ENCODE peak calls at places on chromosomes 5 and 9, in five cellular contexts. R, P, V, W and I are unnamed samples.

GRCh38 chr9:627571-627970 is 213.9 kb upstream of the DMRT1 start:
- DNase-seq in R (no peak), P (no peak), V (peak), W (no peak), I (no peak)

GRCh38 chr5:157575096-157575872 is at the start of gene ADAM19:
- DNase-seq in R (no peak), P (no peak), V (peak), W (peak), I (no peak)

GRCh38 chr5:77636423-77637169 is 1.9 kb downstream of the OTP start:
- DNase-seq in R (no peak), P (no peak), V (no peak), W (no peak), I (no peak)

GRCh38 chr5:148785223-148785622 is 41.2 kb upstream of the ADRB2 start:
- DNase-seq in R (no peak), P (no peak), V (no peak), W (no peak), I (no peak)

GRCh38 chr9:13786131-13786530 is 506.6 kb upstream of the MPDZ start:
- DNase-seq in R (no peak), P (no peak), V (peak), W (peak), I (peak)

GRCh38 chr5:117188207-117188606 is 613.6 kb upstream of the SEMA6A start:
- DNase-seq in R (no peak), P (no peak), V (no peak), W (no peak), I (no peak)

GRCh38 chr9:126420148-126420547 is 93.5 kb downstream of the MVB12B start:
- DNase-seq in R (no peak), P (no peak), V (no peak), W (no peak), I (no peak)

GRCh38 chr9:116002624-116003023 is 151.0 kb upstream of the PAPPA start:
- DNase-seq in R (no peak), P (no peak), V (no peak), W (no peak), I (peak)

GRCh38 chr9:4507306-4507705 is 17.0 kb downstream of the SLC1A1 start:
- DNase-seq in R (no peak), P (no peak), V (peak), W (no peak), I (no peak)

GRCh38 chr9:131927092-131927491 is 152.6 kb downstream of the MED27 start:
- DNase-seq in R (no peak), P (no peak), V (no peak), W (no peak), I (no peak)

GRCh38 chr9:113998529-113999255 is 79.4 kb downstream of the AMBP start:
- DNase-seq in R (no peak), P (peak), V (peak), W (no peak), I (no peak)
- TF ChIP-seq CTCF in R (no peak), P (no peak), V (peak), W (no peak), I (peak)

DNA sequence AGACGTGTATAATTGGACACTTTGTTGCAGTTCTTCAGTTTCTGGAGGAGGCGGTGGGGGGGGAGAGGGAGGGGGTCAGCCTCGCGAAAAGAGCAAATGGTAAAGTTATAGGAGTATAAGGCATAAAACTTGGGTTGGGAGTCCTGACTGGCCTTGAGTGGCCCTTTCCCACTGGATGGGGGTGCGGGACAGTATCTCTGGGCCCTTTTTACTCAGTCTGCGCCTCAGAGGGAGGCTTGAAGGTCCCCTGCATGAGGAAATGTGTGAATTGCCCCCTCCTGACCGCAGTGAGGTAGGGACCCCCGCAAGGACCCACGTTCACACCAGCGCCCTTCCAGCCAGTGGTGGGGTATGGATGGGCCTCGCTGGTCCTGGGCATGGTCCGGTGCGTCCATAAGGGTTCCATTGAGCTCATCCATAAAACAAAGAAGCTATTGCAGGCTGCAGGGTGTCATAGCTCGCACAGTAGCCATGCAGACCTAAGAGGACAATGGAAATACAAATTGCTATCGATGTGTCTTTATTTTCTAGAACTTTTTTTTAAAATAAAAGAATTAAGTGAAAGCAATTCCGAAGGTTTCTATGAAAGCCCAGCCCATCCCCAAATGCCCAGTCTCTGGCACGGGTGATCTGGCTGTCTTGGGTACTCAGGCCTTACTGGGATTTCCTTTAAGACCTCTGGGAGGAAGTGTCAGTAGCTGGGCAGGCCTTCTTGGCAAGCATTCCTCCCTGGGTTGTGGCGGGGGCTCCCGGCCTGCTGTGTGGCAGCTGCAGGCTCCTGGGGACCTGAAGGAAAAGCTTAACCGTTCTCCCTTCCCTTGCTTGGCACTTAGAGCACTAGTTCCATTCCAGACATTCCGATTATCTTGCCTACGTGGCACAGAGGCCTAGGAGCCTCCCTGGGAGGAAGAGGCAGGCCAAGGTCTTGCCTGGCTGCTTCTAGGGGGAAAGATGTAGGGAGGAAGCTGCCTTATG is 1.4 kb upstream of the SEMA5A start:
- DNase-seq in R (no peak), P (peak), V (peak), W (peak), I (peak)
- H3K4me3 ChIP-seq in R (no peak), P (peak), V (peak), W (peak), I (peak)

GRCh38 chr9:136899196-136899595 is 12.9 kb downstream of the TRAF2 start:
- DNase-seq in R (no peak), P (peak), V (no peak), W (no peak), I (no peak)
- TF ChIP-seq CTCF in R (no peak), P (no peak), V (no peak), W (no peak), I (no peak)

GRCh38 chr5:32780508-32780919 is 69.4 kb downstream of the NPR3 start:
- DNase-seq in R (no peak), P (no peak), V (peak), W (no peak), I (no peak)
- H3K4me3 ChIP-seq in R (no peak), P (no peak), V (no peak), W (no peak), I (no peak)

GRCh38 chr5:14896091-14896490 is 24.5 kb upstream of the ANKH start:
- DNase-seq in R (no peak), P (peak), V (no peak), W (no peak), I (no peak)

GRCh38 chr5:14900661-14901461 is 29.3 kb upstream of the ANKH start:
- DNase-seq in R (no peak), P (no peak), V (peak), W (no peak), I (peak)

GRCh38 chr5:14894748-14895147 is 23.2 kb upstream of the ANKH start:
- DNase-seq in R (no peak), P (no peak), V (no peak), W (no peak), I (no peak)

GRCh38 chr5:14893351-14893750 is 21.8 kb upstream of the ANKH start:
- DNase-seq in R (no peak), P (no peak), V (no peak), W (no peak), I (no peak)

DNA sequence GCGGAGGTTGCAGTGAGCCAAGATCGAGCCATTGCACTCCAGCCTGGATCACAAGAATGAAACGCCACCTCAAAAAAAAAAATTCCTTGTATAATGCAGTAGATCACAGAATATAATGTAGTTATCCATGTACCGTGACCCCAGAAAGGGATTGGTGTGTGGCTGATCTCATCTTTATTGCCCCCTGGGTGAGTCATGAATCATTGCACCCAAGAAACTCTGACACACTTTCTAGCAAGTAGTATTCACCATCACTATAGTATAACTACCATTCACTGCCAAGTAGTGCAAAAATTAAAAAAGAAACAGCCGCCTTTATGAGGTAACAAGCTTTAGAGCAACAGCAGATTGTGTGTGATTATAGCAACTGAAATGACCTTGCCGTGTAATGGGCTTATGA is 23.7 kb upstream of the ANKH start:
- DNase-seq in R (no peak), P (peak), V (no peak), W (no peak), I (peak)
- TF ChIP-seq CTCF in R (no peak), P (no peak), V (no peak), W (no peak), I (no peak)

GRCh38 chr5:76280494-76280893 is 122.6 kb upstream of the IQGAP2 start:
- DNase-seq in R (no peak), P (no peak), V (no peak), W (no peak), I (no peak)

DNA sequence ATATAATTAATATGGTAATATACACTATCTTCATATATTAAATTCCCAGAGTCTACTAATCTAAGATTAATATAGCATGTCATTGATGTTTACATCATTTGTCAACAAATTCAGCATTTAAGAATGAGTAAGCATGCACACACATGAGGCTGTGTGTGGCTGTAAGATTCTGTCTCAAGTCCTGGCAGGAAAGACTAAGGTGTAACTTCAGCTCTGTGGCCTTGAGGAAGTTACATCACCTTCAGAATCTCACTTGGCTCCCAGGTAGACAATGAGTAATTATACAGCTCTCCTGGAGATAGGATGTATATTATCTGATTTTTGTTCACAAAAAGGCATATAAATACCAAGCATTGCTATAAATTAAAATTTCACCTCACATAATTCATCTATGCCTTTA is 119.4 kb upstream of the IQGAP2 start:
- DNase-seq in R (no peak), P (no peak), V (no peak), W (no peak), I (no peak)
- H3K4me3 ChIP-seq in R (no peak), P (no peak), V (no peak), W (no peak), I (no peak)

GRCh38 chr5:143405747-143406098 is 2.2 kb upstream of the NR3C1 start:
- DNase-seq in R (no peak), P (no peak), V (no peak), W (no peak), I (no peak)

GRCh38 chr5:143404416-143405062 is 1.1 kb upstream of the NR3C1 start:
- DNase-seq in R (peak), P (peak), V (peak), W (peak), I (peak)

GRCh38 chr5:143406408-143406807 is 2.9 kb upstream of the NR3C1 start:
- DNase-seq in R (no peak), P (no peak), V (no peak), W (no peak), I (no peak)

GRCh38 chr5:143403607-143404415 is at the start of gene NR3C1:
- DNase-seq in R (no peak), P (peak), V (peak), W (peak), I (peak)

DNA sequence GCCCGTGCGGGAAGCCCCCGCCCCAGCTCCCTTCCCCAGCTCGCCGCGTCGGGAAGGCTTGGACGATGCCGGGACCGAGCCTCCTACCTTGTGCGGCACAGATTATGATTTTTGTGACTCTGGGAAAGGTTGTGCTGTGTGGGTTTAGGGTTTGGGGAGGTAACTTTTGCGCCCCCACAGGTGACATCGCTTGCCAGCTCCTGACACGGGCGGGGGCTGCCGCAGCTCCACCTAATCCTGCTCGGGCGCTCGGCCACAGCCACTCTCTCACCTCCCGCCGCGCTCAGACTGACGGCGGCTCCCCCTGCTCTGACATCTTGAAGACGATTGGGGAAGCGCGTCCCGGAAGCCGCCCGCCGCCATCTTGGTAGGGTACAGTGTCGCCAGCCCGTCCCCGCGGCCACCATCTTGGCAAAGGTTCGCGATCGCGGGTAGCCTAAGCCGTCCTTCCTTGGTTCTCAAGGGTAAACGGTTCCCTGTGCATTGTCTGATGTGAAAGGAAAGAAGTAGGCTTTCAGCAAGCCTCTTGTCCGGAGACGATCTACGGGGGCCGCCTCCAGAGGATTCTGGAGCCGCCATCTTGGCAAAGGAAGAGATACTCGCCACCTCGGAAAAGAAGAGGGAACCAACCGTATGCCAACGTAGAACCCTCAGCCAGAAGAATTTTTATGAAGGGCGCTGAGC is 1.7 kb upstream of the NR3C1 start:
- DNase-seq in R (peak), P (peak), V (peak), W (peak), I (peak)
- TF ChIP-seq CTCF in R (peak), P (no peak), V (no peak), W (no peak), I (no peak)